ENCODE peak calls at places on chromosome 20, in six cellular contexts. K is fibroblast of lung, M is hepatocyte, P is heart right ventricle, H is SK-N-SH, I is transverse colon. N is an unnamed sample.

GRCh38 chr20:36604952-36605308 is 649 bp upstream of the RAB5IF start:
- DNase-seq in H (peak; percentile 26), M (no peak), K (no peak), I (peak; percentile 66), P (peak; percentile 28), N (peak; percentile 23)

GRCh38 chr20:59938221-59938620 is 1.9 kb downstream of the PPP1R3D start:
- DNase-seq in H (no peak), K (peak; percentile 16), P (no peak), M (no peak), I (no peak), N (peak; percentile 64)

GRCh38 chr20:10067305-10067704 is 32.5 kb downstream of the ANKEF1 start:
- DNase-seq in I (no peak), P (no peak), M (no peak), H (no peak), K (no peak), N (no peak)

GRCh38 chr20:8212286-8212685 is 80.2 kb downstream of the PLCB1 start:
- DNase-seq in P (no peak), H (no peak), I (no peak), M (no peak), K (peak; percentile 45), N (no peak)

GRCh38 chr20:41133709-41134361 is 3.5 kb upstream of the PLCG1 start:
- DNase-seq in M (no peak), I (peak; percentile 9), K (no peak), P (no peak), H (no peak), N (peak; percentile 97)

GRCh38 chr20:54251093-54251492 is 43.2 kb downstream of the PFDN4 start:
- DNase-seq in P (no peak), M (no peak), K (no peak), H (no peak), I (no peak), N (no peak)

GRCh38 chr20:39785252-39785917 is 823.2 kb downstream of the DHX35 start:
- DNase-seq in P (no peak), H (no peak), K (no peak), M (no peak), I (no peak), N (no peak)

GRCh38 chr20:40506567-40506966 is 182.5 kb downstream of the MAFB start:
- DNase-seq in K (peak; percentile 99), I (peak; percentile 69), M (peak; percentile 72), P (peak; percentile 72), H (no peak), N (peak; percentile 99)

GRCh38 chr20:38842558-38842981 is 37.1 kb downstream of the PPP1R16B start:
- DNase-seq in H (no peak), P (no peak), I (peak; percentile 73), K (no peak), M (no peak), N (no peak)

GRCh38 chr20:35870541-35871307 is 83.6 kb downstream of the SCAND1 start:
- DNase-seq in K (no peak), M (no peak), H (no peak), P (no peak), I (no peak), N (peak; percentile 59)

GRCh38 chr20:3330046-3330741 is 77.3 kb downstream of the DNAAF9 start:
- DNase-seq in K (peak; percentile 61), H (no peak), I (no peak), M (no peak), P (no peak), N (no peak)

GRCh38 chr20:51392625-51393186 is 149.8 kb downstream of the NFATC2 start:
- DNase-seq in P (no peak), M (no peak), K (no peak), H (no peak), I (no peak), N (no peak)

GRCh38 chr20:51767867-51768758 is at the start of gene ATP9A:
- DNase-seq in H (peak; percentile 78), K (peak; percentile 21), I (peak; percentile 40), M (peak; percentile 61), P (peak; percentile 45), N (peak; percentile 44)

GRCh38 chr20:60484316-60484715 is 526.1 kb downstream of the CDH26 start:
- DNase-seq in P (no peak), H (no peak), I (no peak), M (no peak), K (no peak), N (no peak)

GRCh38 chr20:45905505-45906079 is 6.4 kb downstream of the PLTP start:
- DNase-seq in M (no peak), K (peak; percentile 27), P (no peak), I (no peak), H (no peak), N (peak; percentile 95)

GRCh38 chr20:21713901-21714296 is 8.4 kb downstream of the PAX1 start:
- DNase-seq in K (no peak), M (no peak), I (no peak), P (no peak), H (no peak), N (no peak)

GRCh38 chr20:38143238-38143645 is 21.8 kb downstream of the TGM2 start:
- DNase-seq in H (peak; percentile 55), I (peak; percentile 72), M (peak; percentile 85), P (no peak), K (no peak), N (peak; percentile 79)

GRCh38 chr20:54115172-54115854 is 44.9 kb upstream of the BCAS1 start:
- DNase-seq in K (peak; percentile 77), H (no peak), P (no peak), I (peak; percentile 32), M (peak; percentile 40), N (no peak)

GRCh38 chr20:48826064-48826463 is 1.7 kb downstream of the PREX1 start:
- DNase-seq in H (no peak), P (no peak), K (no peak), M (no peak), I (no peak), N (no peak)

GRCh38 chr20:48826883-48827771 is 672 bp downstream of the PREX1 start:
- DNase-seq in I (peak; percentile 19), H (peak; percentile 64), P (peak; percentile 37), K (peak; percentile 28), M (no peak), N (no peak)

GRCh38 chr20:48829940-48830339 is 2.1 kb upstream of the PREX1 start:
- DNase-seq in P (no peak), I (no peak), K (no peak), H (no peak), M (no peak), N (no peak)

GRCh38 chr20:48828734-48829460 is 1.1 kb upstream of the PREX1 start:
- DNase-seq in H (peak; percentile 37), P (no peak), I (no peak), M (no peak), K (no peak), N (no peak)

DNA sequence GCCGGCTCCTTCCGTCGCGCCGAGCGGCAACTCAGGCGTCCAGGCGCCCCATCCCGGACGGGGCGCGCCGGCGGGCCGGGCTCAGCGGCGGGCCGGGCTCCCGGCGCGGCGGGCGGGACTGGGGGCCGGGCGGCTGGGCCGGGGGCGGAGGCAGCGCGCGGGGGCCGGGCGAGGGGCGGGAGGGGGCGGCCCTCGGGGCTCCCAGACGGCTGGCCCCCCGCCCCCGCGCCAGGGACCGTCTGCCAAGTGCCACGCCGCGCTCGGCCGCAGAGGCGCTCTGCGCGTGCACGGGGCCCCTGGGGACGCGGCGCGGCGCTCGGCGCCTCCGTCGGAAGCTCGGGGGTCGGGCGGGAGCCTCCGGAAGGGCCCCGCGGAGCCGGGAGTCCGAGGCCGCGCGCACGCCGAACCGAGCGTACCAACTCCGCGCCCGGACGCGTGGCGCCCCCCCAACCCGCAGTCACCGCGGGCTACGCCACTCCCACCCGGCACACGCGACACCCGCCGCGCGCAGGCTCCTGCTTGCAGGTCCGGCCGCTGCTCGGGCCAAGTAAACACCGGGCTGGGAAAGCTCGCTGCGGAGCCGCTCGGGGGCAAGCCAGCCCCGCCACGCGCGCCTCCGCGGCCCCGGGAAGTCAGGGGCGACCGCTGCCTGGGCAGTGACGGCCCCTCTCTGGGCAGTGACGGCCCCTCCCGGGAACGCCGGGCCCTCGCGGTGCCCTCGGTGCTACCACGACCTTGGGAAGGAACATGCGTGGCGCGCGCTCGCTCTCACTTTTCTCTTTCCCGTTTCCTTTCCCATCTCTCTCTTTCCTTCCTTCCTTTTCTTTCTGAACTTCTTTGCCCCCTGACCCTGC is at the start of gene PREX1:
- DNase-seq in M (peak; percentile 80), P (peak; percentile 83), I (peak; percentile 76), K (peak; percentile 67), H (peak; percentile 99), N (peak; percentile 70)
- H3K27ac ChIP-seq in M (no peak within 1 kb of the TSS), P (peak within 1 kb of the TSS; percentile 32), I (peak within 1 kb of the TSS; percentile 84), K (no peak within 1 kb of the TSS), H (no peak within 1 kb of the TSS), N (no peak within 1 kb of the TSS)

GRCh38 chr20:44309763-44310663 is 989 bp downstream of the FITM2 start:
- DNase-seq in P (peak; percentile 54), M (peak; percentile 73), H (no peak), I (peak; percentile 60), K (peak; percentile 84), N (no peak)
- TF ChIP-seq CTCF in P (no peak), M (no peak), H (no peak), I (no peak), K (no peak), N (no peak)

DNA sequence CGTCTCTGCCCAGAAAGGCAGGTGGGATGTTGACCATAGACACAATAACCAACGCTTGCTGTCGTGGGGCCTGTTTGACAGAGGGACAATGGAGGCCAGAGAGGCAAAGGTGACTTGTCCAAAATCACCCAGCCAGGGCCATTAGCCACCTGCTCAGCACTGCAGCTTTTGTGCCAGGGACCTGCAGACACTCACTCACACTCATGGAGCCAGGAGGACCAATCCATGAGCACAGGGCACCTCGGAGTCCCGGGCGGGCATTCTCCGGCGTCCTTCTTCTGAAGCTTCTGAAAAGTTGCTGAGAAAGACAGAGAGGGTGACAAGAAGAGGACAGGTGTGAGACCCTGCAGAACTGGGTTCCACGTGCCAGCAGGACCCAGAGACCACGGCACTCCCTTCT is 45.4 kb upstream of the SLCO4A1 start:
- DNase-seq in H (no peak), K (no peak), M (no peak), I (no peak), P (no peak), N (no peak)
- H3K27ac ChIP-seq in H (no peak overlapping the region), K (no peak overlapping the region), M (no peak overlapping the region), I (no peak overlapping the region), P (no peak overlapping the region), N (peak overlapping the region; percentile 85)

GRCh38 chr20:20441259-20441658 is 73.4 kb downstream of the INSM1 start:
- DNase-seq in I (no peak), M (no peak), P (no peak), K (no peak), H (no peak), N (no peak)
- TF ChIP-seq CTCF in I (no peak), M (no peak), P (no peak), K (no peak), H (no peak), N (no peak)

GRCh38 chr20:1908191-1908590 is 13.0 kb downstream of the SIRPA start:
- DNase-seq in M (no peak), I (no peak), P (no peak), H (no peak), K (no peak), N (no peak)
- H3K27ac ChIP-seq in M (no peak overlapping the region), I (no peak overlapping the region), P (no peak overlapping the region), H (no peak overlapping the region), K (no peak overlapping the region), N (peak overlapping the region; percentile 44)

GRCh38 chr20:2086177-2086979 is 15.2 kb upstream of the STK35 start:
- DNase-seq in P (no peak), I (no peak), M (no peak), H (no peak), K (no peak), N (no peak)
- TF ChIP-seq CTCF in P (peak; percentile 21), I (no peak), M (no peak), H (no peak), K (peak; percentile 29), N (no peak)

N was measured in RWPE1.